ENCODE peak calls at places on chromosomes 3 and 15, in six cellular contexts. E, W, S, Q, T and C are unnamed samples.

GRCh38 chr15:48332642-48333034 is 1.4 kb downstream of the DUT start:
- DNase-seq in S (no peak), E (no peak), T (no peak), Q (no peak), W (no peak), C (no peak)

GRCh38 chr3:148924572-148924971 is 59.5 kb downstream of the CPA3 start:
- DNase-seq in Q (no peak), T (no peak), W (no peak), S (no peak), E (no peak), C (no peak)

GRCh38 chr3:15903164-15903563 is 105.4 kb upstream of the ANKRD28 start:
- DNase-seq in W (no peak), E (no peak), Q (no peak), S (no peak), T (no peak), C (no peak)

GRCh38 chr3:51887620-51888019 is 12.2 kb upstream of the IQCF5 start:
- DNase-seq in T (no peak), W (no peak), S (no peak), E (no peak), Q (no peak), C (no peak)

GRCh38 chr3:46504780-46505179 is 7.0 kb downstream of the RTP3 start:
- DNase-seq in S (no peak), W (no peak), Q (no peak), T (no peak), E (peak), C (no peak)

GRCh38 chr3:171005648-171006047 is 20.9 kb downstream of the SLC2A2 start:
- DNase-seq in T (no peak), E (no peak), Q (no peak), W (no peak), S (no peak), C (no peak)

GRCh38 chr15:78035319-78035718 is 42.2 kb downstream of the TBC1D2B start:
- DNase-seq in Q (no peak), W (no peak), S (no peak), T (no peak), E (no peak), C (no peak)

GRCh38 chr3:16448691-16449090 is 64.8 kb downstream of the RFTN1 start:
- DNase-seq in Q (no peak), T (no peak), S (no peak), E (no peak), W (no peak), C (no peak)

GRCh38 chr15:99556010-99556409 is 9.8 kb upstream of the MEF2A start:
- DNase-seq in S (no peak), Q (no peak), W (no peak), T (no peak), E (no peak), C (no peak)

GRCh38 chr3:43330981-43331380 is 44.6 kb downstream of the SNRK start:
- DNase-seq in Q (no peak), E (no peak), T (no peak), W (no peak), S (no peak), C (no peak)

GRCh38 chr15:87498545-87498944 is 758.0 kb downstream of the NTRK3 start:
- DNase-seq in W (no peak), E (no peak), Q (no peak), S (no peak), T (no peak), C (no peak)

DNA sequence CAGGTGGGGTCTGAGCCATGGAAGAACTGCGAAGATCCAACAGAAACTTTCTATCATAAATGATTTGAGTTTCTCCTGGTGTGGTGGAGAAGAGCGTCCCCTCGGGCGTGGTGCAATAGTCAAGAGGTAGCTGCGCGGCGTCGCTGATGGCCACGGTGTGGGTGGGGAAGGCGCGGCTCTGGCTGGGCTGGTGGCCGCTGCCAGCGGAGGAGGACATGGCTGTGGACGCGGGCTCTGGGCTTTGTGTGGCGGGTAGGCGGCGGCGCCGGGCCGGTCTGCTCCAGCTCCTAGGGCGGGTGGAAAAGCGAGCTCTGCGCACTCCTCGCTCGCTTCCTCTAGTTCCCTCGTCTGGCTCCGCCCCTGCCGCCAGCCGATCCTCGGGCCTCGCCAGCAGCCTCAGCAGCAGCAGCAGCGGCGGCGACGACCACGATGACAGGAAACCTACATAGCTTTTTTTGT is 5.9 kb downstream of the STARD9 start:
- DNase-seq in Q (peak), W (peak), E (no peak), S (peak), T (peak), C (peak)
- TF ChIP-seq POLR2A in Q (no peak), W (no peak), E (peak), S (no peak), T (peak), C (no peak)

GRCh38 chr3:24781454-24781853 is 286.8 kb upstream of the THRB start:
- DNase-seq in E (no peak), S (no peak), Q (no peak), W (no peak), T (no peak), C (no peak)
- TF ChIP-seq TAF1 in E (no peak), S (no peak), Q (no peak), W (no peak), T (no peak), C (no peak)

GRCh38 chr15:50641318-50641717 is 45.3 kb downstream of the TRPM7 start:
- DNase-seq in S (peak), T (no peak), W (no peak), Q (no peak), E (no peak), C (no peak)
- TF ChIP-seq POLR2A in S (no peak), T (no peak), W (no peak), Q (no peak), E (no peak), C (no peak)

GRCh38 chr3:79767194-79767952 is 425 bp downstream of the ROBO1 start:
- DNase-seq in E (no peak), T (no peak), W (no peak), S (no peak), Q (no peak), C (no peak)
- TF ChIP-seq TAF1 in E (no peak), T (no peak), W (no peak), S (no peak), Q (no peak), C (no peak)

GRCh38 chr3:12994357-12994606 is 78.9 kb downstream of the IQSEC1 start:
- DNase-seq in S (no peak), T (no peak), E (no peak), Q (no peak), W (peak), C (peak)
- TF ChIP-seq POLR2A in S (no peak), T (no peak), E (no peak), Q (no peak), W (no peak), C (no peak)

GRCh38 chr3:106172780-106173179 is 304.0 kb upstream of the CBLB start:
- DNase-seq in W (no peak), E (peak), T (no peak), S (no peak), Q (no peak), C (no peak)

DNA sequence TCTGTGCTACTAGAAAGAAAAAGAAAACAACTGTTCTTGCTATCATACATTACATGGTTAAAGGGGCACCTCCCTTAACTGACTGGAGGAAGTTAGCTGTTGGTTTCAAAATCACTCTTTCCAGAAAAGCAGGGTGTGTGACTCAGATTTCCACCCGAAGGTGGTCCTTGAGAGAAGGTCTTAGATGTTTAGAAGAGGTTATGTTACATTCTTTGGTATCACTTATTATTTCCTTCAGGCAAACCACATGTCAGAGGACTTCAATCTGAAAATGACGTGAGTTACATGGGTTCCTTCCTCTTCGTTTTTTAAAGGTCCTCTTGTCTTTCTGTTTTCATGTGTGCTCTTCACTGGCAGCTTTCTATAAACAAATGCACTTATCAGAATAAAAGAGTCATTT is 307.9 kb upstream of the CBLB start:
- DNase-seq in Q (no peak), E (peak), T (no peak), W (no peak), S (no peak), C (no peak)
- TF ChIP-seq TAF1 in Q (no peak), E (peak), T (no peak), W (no peak), S (no peak), C (no peak)

DNA sequence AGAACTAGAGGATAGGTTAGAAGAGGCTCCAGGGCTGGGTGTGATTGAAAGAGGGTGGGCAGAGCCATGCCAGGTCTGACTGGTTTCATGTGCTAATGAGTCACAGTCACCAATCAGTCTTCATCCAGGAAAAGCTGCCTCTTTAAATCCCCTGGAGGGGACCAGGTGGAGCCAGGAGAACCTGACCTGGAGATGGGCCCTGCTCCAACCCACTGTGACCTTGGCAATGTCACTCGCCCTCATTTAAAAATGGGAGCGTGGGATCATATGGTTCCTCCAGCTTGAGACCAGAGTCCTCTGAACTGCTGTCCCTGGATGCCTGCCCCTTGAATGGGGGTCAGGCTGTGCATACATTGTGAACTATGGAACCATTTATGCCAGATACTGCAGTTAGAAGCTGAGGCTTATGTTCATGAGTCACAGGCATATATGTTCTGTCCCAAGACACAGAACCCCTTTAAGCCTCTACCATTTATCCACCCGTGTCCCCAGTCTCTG is 23.0 kb downstream of the HES1 start:
- DNase-seq in T (no peak), E (no peak), Q (peak), W (no peak), S (no peak), C (no peak)
- TF ChIP-seq POLR2A in T (peak), E (no peak), Q (no peak), W (no peak), S (no peak), C (no peak)

GRCh38 chr3:133854264-133854663 is 41.4 kb downstream of the RAB6B start:
- DNase-seq in Q (no peak), W (no peak), T (no peak), S (no peak), E (no peak), C (no peak)

GRCh38 chr3:133853925-133854227 is 41.8 kb downstream of the RAB6B start:
- DNase-seq in T (no peak), W (no peak), Q (no peak), E (no peak), S (no peak), C (no peak)

GRCh38 chr3:133854971-133855370 is 40.7 kb downstream of the RAB6B start:
- DNase-seq in T (no peak), Q (no peak), E (no peak), W (no peak), S (no peak), C (no peak)

GRCh38 chr3:133851931-133852330 is 43.8 kb downstream of the RAB6B start:
- DNase-seq in S (no peak), E (no peak), W (no peak), T (no peak), Q (no peak), C (no peak)

DNA sequence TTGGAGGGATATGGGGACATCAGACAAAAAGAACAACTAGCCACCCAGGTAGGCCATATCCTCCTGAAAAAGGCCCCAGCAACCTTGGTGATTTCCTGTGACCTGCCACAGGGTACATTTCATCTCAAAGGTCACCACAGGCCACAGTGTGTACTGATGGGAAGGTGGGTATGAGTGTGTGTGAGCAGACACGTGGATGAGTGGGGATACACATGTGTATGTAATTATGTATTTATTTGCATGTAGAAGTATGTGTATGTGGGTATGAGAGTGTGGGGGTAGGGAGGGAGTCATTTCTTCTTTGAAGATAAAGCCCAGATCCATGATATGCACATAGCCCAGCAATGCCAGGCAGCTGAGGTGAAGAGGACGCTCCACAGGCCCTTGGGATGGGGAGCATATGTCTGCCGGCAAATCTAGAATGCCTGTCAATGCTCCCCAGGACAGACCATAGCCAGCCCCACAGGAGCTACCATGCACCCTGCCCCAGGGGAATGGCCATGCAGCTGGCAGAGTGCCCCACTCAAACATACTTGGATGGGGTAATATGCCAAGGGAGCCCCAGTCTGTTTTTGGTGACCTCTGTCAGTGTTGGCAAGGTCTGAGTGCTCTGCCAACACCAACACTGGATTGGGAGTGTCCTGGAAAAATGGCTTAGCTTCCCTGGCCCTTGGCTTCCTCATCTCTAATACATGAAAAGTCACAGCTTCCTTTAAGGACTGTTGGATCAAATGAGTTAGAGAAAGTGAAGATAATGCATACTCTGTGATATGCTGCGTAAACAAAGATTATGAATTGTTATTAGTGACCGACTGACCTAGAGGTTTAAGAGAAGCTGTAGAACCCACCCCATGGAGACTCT is 42.4 kb downstream of the RAB6B start:
- DNase-seq in T (no peak), E (no peak), Q (no peak), W (no peak), S (no peak), C (no peak)
- TF ChIP-seq TAF1 in T (no peak), E (no peak), Q (no peak), W (no peak), S (no peak), C (no peak)

GRCh38 chr15:74781673-74782595 is at the start of gene CSK:
- DNase-seq in Q (no peak), W (peak), E (no peak), S (peak), T (no peak), C (peak)
- TF ChIP-seq POLR2A in Q (no peak), W (peak), E (peak), S (no peak), T (no peak), C (peak)